ENCODE peak calls at places on chromosome 17, in six cellular contexts. X, S, W, K, D and J are unnamed samples.

GRCh38 chr17:56978441-56979090 is 635 bp downstream of the SCPEP1 start:
- DNase-seq in X (no peak), K (peak), D (no peak), W (no peak), S (peak), J (peak)

GRCh38 chr17:9151091-9151490 is 129.8 kb downstream of the NTN1 start:
- DNase-seq in W (no peak), D (no peak), K (no peak), X (no peak), S (no peak), J (peak)

GRCh38 chr17:57946798-57947358 is 8.3 kb downstream of the CUEDC1 start:
- DNase-seq in S (peak), X (peak), D (no peak), W (no peak), K (no peak), J (no peak)

GRCh38 chr17:29592850-29593545 is at the start of gene ANKRD13B:
- DNase-seq in W (peak), K (peak), X (no peak), S (no peak), D (no peak), J (peak)

GRCh38 chr17:81813371-81813684 is 9.4 kb downstream of the GCGR start:
- DNase-seq in S (no peak), X (no peak), D (no peak), W (no peak), K (no peak), J (no peak)

GRCh38 chr17:14101976-14102375 is 32.7 kb downstream of the COX10 start:
- DNase-seq in X (no peak), S (no peak), K (no peak), D (no peak), W (no peak), J (no peak)

GRCh38 chr17:57235124-57235523 is 21.2 kb upstream of the MSI2 start:
- DNase-seq in W (no peak), D (no peak), X (no peak), K (no peak), S (no peak), J (no peak)

GRCh38 chr17:57178839-57179238 is 77.5 kb upstream of the MSI2 start:
- DNase-seq in K (no peak), W (no peak), S (no peak), X (no peak), D (no peak), J (no peak)

GRCh38 chr17:61251939-61252865 is 147.4 kb upstream of the TBX2 start:
- DNase-seq in S (no peak), X (no peak), K (no peak), D (peak), W (peak), J (peak)

GRCh38 chr17:80681215-80681614 is 136.6 kb downstream of the RPTOR start:
- DNase-seq in X (no peak), S (no peak), D (no peak), K (no peak), W (no peak), J (no peak)

GRCh38 chr17:17227608-17228520 is 9.1 kb downstream of the FLCN start:
- DNase-seq in D (no peak), S (no peak), X (no peak), W (peak), K (no peak), J (peak)

GRCh38 chr17:5793899-5794298 is 209.6 kb upstream of the NLRP1 start:
- DNase-seq in S (peak), D (no peak), K (no peak), X (no peak), W (no peak), J (peak)

GRCh38 chr17:46764709-46765401 is 53.6 kb downstream of the WNT3 start:
- DNase-seq in W (peak), K (peak), S (peak), D (no peak), X (no peak), J (peak)
- H3K27ac ChIP-seq in W (peak), K (peak), S (no peak), D (no peak), X (peak), J (no peak)

GRCh38 chr17:76899414-76899813 is 31.2 kb downstream of the MGAT5B start:
- DNase-seq in D (no peak), W (no peak), X (no peak), K (no peak), S (no peak), J (no peak)

GRCh38 chr17:76903631-76904030 is 35.4 kb downstream of the MGAT5B start:
- DNase-seq in D (no peak), S (no peak), K (no peak), X (no peak), W (no peak), J (no peak)

GRCh38 chr17:76901542-76902197 is 33.5 kb downstream of the MGAT5B start:
- DNase-seq in W (no peak), X (no peak), D (no peak), S (no peak), K (no peak), J (no peak)

GRCh38 chr17:76902476-76902875 is 34.3 kb downstream of the MGAT5B start:
- DNase-seq in K (no peak), S (no peak), X (no peak), D (no peak), W (no peak), J (no peak)

GRCh38 chr17:76900723-76901122 is 32.5 kb downstream of the MGAT5B start:
- DNase-seq in D (no peak), X (no peak), K (no peak), S (no peak), W (no peak), J (no peak)
- H3K27ac ChIP-seq in D (no peak), X (no peak), K (no peak), S (no peak), W (no peak), J (no peak)

DNA sequence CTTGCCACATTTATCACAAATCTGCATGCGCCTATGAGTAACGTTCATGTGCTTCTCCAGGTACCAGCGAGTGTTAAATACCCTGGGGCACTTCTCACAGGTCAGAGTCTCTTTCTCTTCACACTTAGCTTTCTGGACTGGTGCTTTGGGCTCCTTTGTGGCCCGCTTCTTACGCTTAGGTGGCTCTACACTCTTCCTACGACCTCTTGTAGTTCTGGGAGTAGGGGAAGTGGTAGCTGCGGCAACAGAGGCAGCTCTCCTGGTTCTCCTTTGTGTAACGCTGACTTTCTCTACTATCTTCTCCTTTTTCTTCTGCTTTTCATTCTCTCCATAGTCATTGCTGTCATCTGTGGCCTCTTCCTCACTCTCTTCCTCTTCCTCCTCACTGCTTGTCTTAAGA is 45.2 kb downstream of the ZNF652 start:
- DNase-seq in X (no peak), S (no peak), W (no peak), K (no peak), D (no peak), J (no peak)
- H3K27ac ChIP-seq in X (peak), S (no peak), W (peak), K (no peak), D (no peak), J (no peak)

GRCh38 chr17:77254961-77255741 is 114.4 kb downstream of the SEC14L1 start:
- DNase-seq in K (peak), W (no peak), X (peak), S (peak), D (no peak), J (peak)

GRCh38 chr17:77257596-77258458 is 117.1 kb downstream of the SEC14L1 start:
- DNase-seq in X (no peak), D (no peak), S (no peak), W (no peak), K (no peak), J (peak)

GRCh38 chr17:77256710-77257109 is 115.9 kb downstream of the SEC14L1 start:
- DNase-seq in D (no peak), W (no peak), X (no peak), S (no peak), K (no peak), J (peak)

GRCh38 chr17:77257169-77257568 is 116.4 kb downstream of the SEC14L1 start:
- DNase-seq in D (no peak), W (no peak), S (no peak), K (no peak), X (no peak), J (no peak)

GRCh38 chr17:77258638-77259037 is 117.9 kb downstream of the SEC14L1 start:
- DNase-seq in S (no peak), W (no peak), D (no peak), X (no peak), K (no peak), J (peak)
- H3K27ac ChIP-seq in S (no peak), W (no peak), D (no peak), X (no peak), K (no peak), J (no peak)

GRCh38 chr17:68599873-68600122 is 1.4 kb downstream of the FAM20A start:
- DNase-seq in K (no peak), X (no peak), S (no peak), W (peak), D (no peak), J (no peak)
- H3K27ac ChIP-seq in K (no peak), X (no peak), S (no peak), W (peak), D (peak), J (no peak)

DNA sequence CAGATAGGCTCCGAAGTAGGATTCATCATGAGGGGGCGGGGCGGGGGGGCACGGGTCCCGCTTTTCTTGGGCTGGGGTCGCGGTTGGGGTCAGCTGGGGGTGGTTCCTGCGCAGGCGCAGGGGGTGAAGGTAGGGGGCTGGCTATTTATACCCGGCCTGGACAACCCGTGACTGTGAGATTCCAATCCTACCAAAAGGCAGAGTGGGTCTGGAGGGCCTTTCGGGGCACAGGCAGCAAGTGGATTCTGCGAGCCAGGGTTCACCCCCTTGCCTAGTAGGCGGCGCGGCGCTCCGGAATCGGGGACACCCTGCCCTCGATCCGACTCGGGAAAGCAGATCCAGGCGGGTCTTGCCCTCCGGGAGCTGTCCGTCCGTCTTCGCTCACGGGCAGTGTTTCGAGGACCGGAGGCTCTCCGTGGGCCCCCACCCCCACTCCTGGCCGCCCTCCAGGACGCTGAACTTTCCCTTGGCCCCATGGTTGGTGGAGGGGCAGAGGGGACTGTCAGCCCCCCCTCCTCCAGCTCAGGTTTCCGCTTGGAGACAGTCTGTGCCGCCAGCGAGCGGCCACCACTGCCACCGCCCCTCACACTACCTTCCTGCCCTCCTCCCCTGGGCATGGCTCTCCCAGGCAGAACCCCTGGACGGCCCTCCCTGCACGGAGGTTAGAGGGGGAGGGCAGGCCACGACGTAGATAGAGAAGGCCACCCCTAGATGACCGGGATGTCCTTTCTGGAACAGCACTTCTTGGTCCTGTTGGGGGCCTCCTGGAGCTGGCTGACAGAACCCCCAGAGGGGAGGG is 634 bp downstream of the SLC2A4 start:
- DNase-seq in S (no peak), W (peak), X (no peak), K (no peak), D (no peak), J (peak)
- H3K27ac ChIP-seq in S (no peak), W (peak), X (peak), K (no peak), D (peak), J (no peak)

GRCh38 chr17:46782250-46782953 is 36.1 kb downstream of the WNT3 start:
- DNase-seq in D (no peak), W (no peak), S (peak), K (peak), X (peak), J (peak)
- H3K27ac ChIP-seq in D (no peak), W (no peak), S (no peak), K (no peak), X (peak), J (no peak)

DNA sequence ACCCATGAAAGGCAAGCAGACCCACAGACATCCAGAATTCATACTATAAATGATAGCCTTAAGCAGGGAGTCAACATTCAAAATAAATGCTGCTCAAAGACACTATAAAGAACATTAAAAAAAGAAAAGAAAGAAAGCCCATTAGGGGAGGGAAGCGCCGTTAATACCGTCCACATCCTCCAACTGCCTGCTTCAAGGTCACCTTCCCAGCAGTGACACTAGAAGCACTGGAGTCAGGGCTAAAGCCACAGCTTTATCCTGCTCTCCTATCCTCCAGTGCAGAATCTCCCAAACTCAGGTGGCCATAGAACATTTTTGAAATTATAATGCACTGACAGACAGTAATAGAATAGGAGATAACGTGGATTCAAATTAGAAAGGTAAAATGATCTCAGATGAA is 59.4 kb downstream of the TEX2 start:
- DNase-seq in W (no peak), S (no peak), K (no peak), X (no peak), D (no peak), J (no peak)
- H3K27ac ChIP-seq in W (peak), S (peak), K (no peak), X (no peak), D (no peak), J (no peak)